ENCODE peak calls at places on chromosomes 11 and 22, in six cellular contexts. M is neuronal stem cell, K is esophagus squamous epithelium, I is RWPE1, S is ovary, E is pancreas. R is an unnamed sample.

GRCh38 chr11:19995131-19995530 is 165.1 kb downstream of the DBX1 start:
- DNase-seq in M (no peak), K (no peak), I (peak), S (no peak), E (no peak), R (no peak)

GRCh38 chr11:47111318-47111804 is 65.3 kb downstream of the ARFGAP2 start:
- DNase-seq in M (no peak), K (no peak), I (no peak), S (no peak), E (no peak), R (no peak)

GRCh38 chr11:20912046-20912821 is 242.8 kb downstream of the NELL1 start:
- DNase-seq in M (no peak), K (no peak), I (no peak), S (no peak), E (no peak), R (no peak)

GRCh38 chr11:93518081-93518480 is 25.1 kb downstream of the SMCO4 start:
- DNase-seq in M (no peak), K (no peak), I (no peak), S (no peak), E (no peak), R (no peak)

GRCh38 chr11:47583844-47584243 is 2.6 kb upstream of the FAM180B start:
- DNase-seq in M (no peak), K (no peak), I (no peak), S (peak), E (no peak), R (no peak)

GRCh38 chr22:48714231-48714630 is 1113.4 kb downstream of the BRD1 start:
- DNase-seq in M (no peak), K (no peak), I (no peak), S (no peak), E (no peak), R (peak)

GRCh38 chr11:8222820-8223512 is 40.7 kb downstream of the LMO1 start:
- DNase-seq in M (no peak), K (no peak), I (no peak), S (no peak), E (no peak), R (no peak)

GRCh38 chr11:112784323-112785073 is 176.7 kb upstream of the NCAM1 start:
- DNase-seq in M (no peak), K (no peak), I (no peak), S (peak), E (peak), R (peak)

GRCh38 chr11:46914363-46914762 is 4.0 kb downstream of the LRP4 start:
- DNase-seq in M (no peak), K (no peak), I (no peak), S (no peak), E (no peak), R (no peak)

GRCh38 chr22:40183029-40183581 is 5.4 kb downstream of the TNRC6B start:
- DNase-seq in M (no peak), K (no peak), I (no peak), S (no peak), E (no peak), R (peak)

GRCh38 chr22:22060200-22061084 is 77.9 kb upstream of the TOP3B start:
- DNase-seq in M (peak), K (no peak), I (peak), S (peak), E (no peak), R (peak)

GRCh38 chr22:30372915-30373314 is 14.3 kb downstream of the RNF215 start:
- DNase-seq in M (no peak), K (no peak), I (no peak), S (no peak), E (no peak), R (no peak)

GRCh38 chr11:57248780-57249383 is 11.8 kb upstream of the APLNR start:
- DNase-seq in M (peak), K (no peak), I (peak), S (peak), E (no peak), R (peak)

GRCh38 chr11:3909901-3910300 is 54.4 kb downstream of the STIM1 start:
- DNase-seq in M (no peak), K (no peak), I (no peak), S (no peak), E (no peak), R (no peak)

GRCh38 chr22:27298387-27299141 is 503.0 kb downstream of the MN1 start:
- DNase-seq in M (no peak), K (no peak), I (no peak), S (no peak), E (no peak), R (no peak)

GRCh38 chr22:50656122-50657070 is 16.2 kb upstream of the SHANK3 start:
- DNase-seq in M (no peak), K (no peak), I (peak), S (no peak), E (no peak), R (peak)

GRCh38 chr11:131546218-131546895 is 175.9 kb downstream of the NTM start:
- DNase-seq in M (no peak), K (no peak), I (no peak), S (no peak), E (no peak), R (no peak)

DNA sequence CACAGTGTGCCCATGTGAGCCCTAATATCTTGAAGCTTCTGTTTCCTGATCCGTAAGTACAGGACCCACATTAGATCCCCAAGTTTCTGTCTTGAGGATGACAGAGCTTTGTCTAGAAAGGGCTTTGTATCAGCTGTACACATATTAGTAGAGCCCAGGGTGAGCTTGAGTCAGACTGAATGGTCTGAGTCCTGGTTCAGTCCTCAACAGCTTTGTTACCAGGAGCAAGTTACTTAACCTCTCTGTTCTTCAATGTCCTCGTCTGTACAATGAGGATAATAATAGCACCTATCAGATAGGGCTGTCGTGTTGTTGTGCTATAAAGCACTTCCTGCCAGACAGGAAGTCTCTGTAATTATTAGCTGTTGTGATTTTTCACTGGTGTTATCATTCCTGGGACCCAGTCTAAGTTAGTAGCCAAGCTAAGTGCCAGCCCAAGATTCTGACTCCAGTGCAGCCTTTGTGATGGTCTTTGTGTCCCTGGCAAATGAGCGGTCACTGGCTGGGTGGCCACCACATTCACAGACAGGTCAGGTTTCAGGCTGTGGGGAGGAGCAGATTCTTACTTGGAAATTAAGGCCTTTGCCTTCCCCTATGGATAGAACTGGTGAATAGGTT is 6.8 kb downstream of the TOM1 start:
- DNase-seq in M (peak), K (no peak), I (no peak), S (no peak), E (no peak), R (no peak)
- H3K27ac ChIP-seq in M (peak), K (peak), I (no peak), S (no peak), E (no peak), R (no peak)

GRCh38 chr22:23279781-23280180 is 99.5 kb downstream of the BCR start:
- DNase-seq in M (no peak), K (no peak), I (peak), S (no peak), E (no peak), R (no peak)
- H3K27ac ChIP-seq in M (no peak), K (peak), I (peak), S (no peak), E (peak), R (peak)

GRCh38 chr11:96484361-96484760 is 94.5 kb downstream of the JRKL start:
- DNase-seq in M (no peak), K (no peak), I (no peak), S (no peak), E (no peak), R (no peak)

GRCh38 chr11:96481806-96482592 is 92.2 kb downstream of the JRKL start:
- DNase-seq in M (no peak), K (no peak), I (no peak), S (no peak), E (no peak), R (no peak)

GRCh38 chr11:96483550-96483949 is 93.7 kb downstream of the JRKL start:
- DNase-seq in M (no peak), K (no peak), I (no peak), S (no peak), E (no peak), R (no peak)

GRCh38 chr11:96481204-96481603 is 91.4 kb downstream of the JRKL start:
- DNase-seq in M (no peak), K (no peak), I (no peak), S (no peak), E (no peak), R (no peak)

GRCh38 chr11:96486890-96487633 is 97.2 kb downstream of the JRKL start:
- DNase-seq in M (no peak), K (no peak), I (no peak), S (no peak), E (peak), R (no peak)
- H3K27ac ChIP-seq in M (no peak), K (no peak), I (no peak), S (no peak), E (peak), R (no peak)

GRCh38 chr11:129530154-129530895 is 154.7 kb downstream of the BARX2 start:
- DNase-seq in M (no peak), K (no peak), I (no peak), S (no peak), E (no peak), R (no peak)
- H3K27ac ChIP-seq in M (no peak), K (no peak), I (no peak), S (no peak), E (no peak), R (no peak)

GRCh38 chr22:46894851-46895640 is 132.6 kb downstream of the TBC1D22A start:
- DNase-seq in M (no peak), K (no peak), I (no peak), S (peak), E (no peak), R (no peak)

GRCh38 chr22:46896166-46896565 is 133.7 kb downstream of the TBC1D22A start:
- DNase-seq in M (no peak), K (no peak), I (no peak), S (no peak), E (no peak), R (no peak)

GRCh38 chr22:46895753-46896152 is 133.3 kb downstream of the TBC1D22A start:
- DNase-seq in M (no peak), K (no peak), I (no peak), S (peak), E (no peak), R (no peak)

GRCh38 chr22:46897246-46897623 is 134.8 kb downstream of the TBC1D22A start:
- DNase-seq in M (no peak), K (no peak), I (no peak), S (peak), E (no peak), R (no peak)

GRCh38 chr22:46896568-46897245 is 134.3 kb downstream of the TBC1D22A start:
- DNase-seq in M (no peak), K (no peak), I (no peak), S (peak), E (no peak), R (no peak)
- H3K27ac ChIP-seq in M (no peak), K (no peak), I (no peak), S (no peak), E (no peak), R (no peak)

GRCh38 chr22:35307372-35307771 is 7.7 kb downstream of the TOM1 start:
- DNase-seq in M (no peak), K (no peak), I (no peak), S (no peak), E (no peak), R (no peak)

GRCh38 chr22:35307892-35308291 is 8.2 kb downstream of the TOM1 start:
- DNase-seq in M (no peak), K (no peak), I (no peak), S (no peak), E (no peak), R (no peak)

GRCh38 chr22:35305525-35306070 is 5.9 kb downstream of the TOM1 start:
- DNase-seq in M (no peak), K (no peak), I (no peak), S (no peak), E (no peak), R (no peak)

GRCh38 chr22:35310556-35311550 is 11.2 kb downstream of the TOM1 start:
- DNase-seq in M (no peak), K (no peak), I (no peak), S (peak), E (no peak), R (no peak)

GRCh38 chr22:35308480-35308945 is 8.8 kb downstream of the TOM1 start:
- DNase-seq in M (no peak), K (no peak), I (no peak), S (no peak), E (no peak), R (no peak)
- H3K27ac ChIP-seq in M (no peak), K (peak), I (no peak), S (no peak), E (no peak), R (no peak)

GRCh38 chr11:33672273-33672672 is 28.4 kb downstream of the C11orf91 start:
- DNase-seq in M (no peak), K (no peak), I (no peak), S (no peak), E (no peak), R (no peak)

GRCh38 chr11:33668951-33669596 is 31.6 kb downstream of the C11orf91 start:
- DNase-seq in M (no peak), K (no peak), I (no peak), S (no peak), E (no peak), R (no peak)

GRCh38 chr11:33668468-33668825 is 32.2 kb downstream of the C11orf91 start:
- DNase-seq in M (no peak), K (no peak), I (no peak), S (no peak), E (no peak), R (no peak)

GRCh38 chr11:33669598-33670249 is 30.9 kb downstream of the C11orf91 start:
- DNase-seq in M (no peak), K (no peak), I (no peak), S (no peak), E (no peak), R (no peak)

DNA sequence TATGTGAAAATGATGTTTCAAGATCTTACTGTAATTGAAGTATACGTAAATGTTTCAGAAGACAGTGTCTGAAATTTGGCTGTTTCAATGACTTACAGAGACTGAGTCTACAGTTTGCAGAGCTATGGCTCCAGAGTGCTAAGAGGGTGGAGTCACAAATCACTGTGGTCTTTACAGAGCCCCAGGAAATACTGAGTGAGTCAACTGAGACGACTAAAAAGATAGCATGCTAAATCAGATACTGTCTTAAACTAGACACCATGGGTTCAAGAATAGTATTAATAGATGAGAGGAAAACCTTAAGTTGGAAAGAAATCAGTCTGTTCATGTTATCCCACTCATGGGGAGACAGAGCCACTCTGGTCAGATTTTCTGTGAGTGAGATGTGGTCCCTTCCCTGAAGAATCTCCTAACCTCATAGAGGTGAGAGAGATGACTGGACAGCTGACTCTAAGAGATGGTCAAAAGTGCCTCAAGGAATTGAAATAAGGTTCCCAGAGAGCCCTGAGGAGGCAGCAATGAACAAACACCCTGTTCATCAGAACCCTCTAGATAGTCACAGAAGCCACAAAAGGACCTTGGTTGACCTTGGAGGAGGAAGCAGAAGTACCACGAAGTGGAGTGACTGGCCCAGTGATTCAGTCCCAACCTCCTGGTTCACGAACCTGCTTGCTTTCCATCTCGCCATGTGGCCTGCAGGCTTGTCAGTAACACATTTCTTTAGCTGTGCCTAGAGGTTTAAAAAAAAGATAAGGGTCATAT is 30.2 kb downstream of the C11orf91 start:
- DNase-seq in M (no peak), K (no peak), I (no peak), S (no peak), E (no peak), R (no peak)
- H3K27ac ChIP-seq in M (no peak), K (peak), I (no peak), S (no peak), E (no peak), R (no peak)